ENCODE peak calls at places on chromosomes 7 and 10, in four cellular contexts. One of them, this sample, is unnamed.

GRCh38 chr7:2640858-2641257 is 9.1 kb downstream of the TTYH3 start:
- DNase-seq in endothelial cell of umbilical vein: no peak
- DNase-seq in HepG2: no peak
- DNase-seq in A549: no peak
- DNase-seq in this sample: no peak

GRCh38 chr10:78657622-78658165 is 411.1 kb upstream of the ZMIZ1 start:
- DNase-seq in A549: peak
- DNase-seq in endothelial cell of umbilical vein: peak
- DNase-seq in HepG2: peak
- DNase-seq in this sample: peak

GRCh38 chr7:34747842-34748241 is 89.8 kb downstream of the NPSR1 start:
- DNase-seq in endothelial cell of umbilical vein: no peak
- DNase-seq in A549: no peak
- DNase-seq in HepG2: no peak
- DNase-seq in this sample: no peak

GRCh38 chr7:75957021-75957736 is 37.2 kb downstream of the TMEM120A start:
- DNase-seq in HepG2: peak
- DNase-seq in A549: peak
- DNase-seq in endothelial cell of umbilical vein: no peak
- DNase-seq in this sample: no peak

GRCh38 chr10:122703483-122704448 is 4.1 kb upstream of the C10orf120 start:
- DNase-seq in endothelial cell of umbilical vein: peak
- DNase-seq in A549: peak
- DNase-seq in HepG2: peak
- DNase-seq in this sample: peak

GRCh38 chr10:93498196-93498595 is 1.8 kb downstream of the CEP55 start:
- DNase-seq in endothelial cell of umbilical vein: peak
- DNase-seq in HepG2: no peak
- DNase-seq in A549: no peak
- DNase-seq in this sample: no peak

GRCh38 chr7:117124585-117125220 is 171.4 kb downstream of the ST7 start:
- DNase-seq in HepG2: peak
- DNase-seq in A549: peak
- DNase-seq in endothelial cell of umbilical vein: peak
- DNase-seq in this sample: peak

GRCh38 chr10:116287906-116288501 is 15.0 kb upstream of the GFRA1 start:
- DNase-seq in endothelial cell of umbilical vein: peak
- DNase-seq in HepG2: peak
- DNase-seq in A549: peak
- DNase-seq in this sample: peak

GRCh38 chr7:157522189-157522588 is 185.4 kb downstream of the DNAJB6 start:
- DNase-seq in A549: no peak
- DNase-seq in endothelial cell of umbilical vein: no peak
- DNase-seq in HepG2: no peak
- DNase-seq in this sample: no peak

GRCh38 chr10:93616844-93617360 is 4.6 kb downstream of the PDE6C start:
- DNase-seq in HepG2: no peak
- DNase-seq in endothelial cell of umbilical vein: no peak
- DNase-seq in A549: no peak
- DNase-seq in this sample: peak

GRCh38 chr10:5488272-5489161 is 10.9 kb downstream of the CALML5 start:
- DNase-seq in HepG2: no peak
- DNase-seq in A549: no peak
- DNase-seq in endothelial cell of umbilical vein: no peak
- DNase-seq in this sample: no peak

GRCh38 chr10:73828166-73828565 is 16.8 kb upstream of the NDST2 start:
- DNase-seq in A549: no peak
- DNase-seq in HepG2: no peak
- DNase-seq in endothelial cell of umbilical vein: no peak
- DNase-seq in this sample: no peak

GRCh38 chr10:128036011-128036615 is 90.1 kb downstream of the MKI67 start:
- DNase-seq in A549: no peak
- DNase-seq in HepG2: no peak
- DNase-seq in endothelial cell of umbilical vein: no peak
- DNase-seq in this sample: no peak

GRCh38 chr7:94580601-94581000 is 71.0 kb downstream of the CASD1 start:
- DNase-seq in endothelial cell of umbilical vein: no peak
- DNase-seq in A549: peak
- DNase-seq in HepG2: peak
- DNase-seq in this sample: no peak

GRCh38 chr7:81583882-81584533 is 185.8 kb downstream of the HGF start:
- DNase-seq in A549: no peak
- DNase-seq in HepG2: no peak
- DNase-seq in endothelial cell of umbilical vein: no peak
- DNase-seq in this sample: peak

GRCh38 chr7:69060516-69060915 is 537.8 kb upstream of the AUTS2 start:
- DNase-seq in A549: no peak
- DNase-seq in HepG2: no peak
- DNase-seq in endothelial cell of umbilical vein: no peak
- DNase-seq in this sample: no peak

GRCh38 chr10:133459454-133460207 is 5.9 kb downstream of the SCART1 start:
- DNase-seq in HepG2: no peak
- DNase-seq in A549: no peak
- DNase-seq in endothelial cell of umbilical vein: no peak
- DNase-seq in this sample: no peak

GRCh38 chr7:34850681-34851080 is 186.6 kb downstream of the DPY19L1 start:
- DNase-seq in HepG2: no peak
- DNase-seq in endothelial cell of umbilical vein: peak
- DNase-seq in A549: no peak
- DNase-seq in this sample: no peak

GRCh38 chr10:43024524-43024923 is 52.3 kb upstream of the RET start:
- DNase-seq in A549: no peak
- DNase-seq in HepG2: no peak
- DNase-seq in endothelial cell of umbilical vein: no peak
- DNase-seq in this sample: no peak

GRCh38 chr7:24966802-24967201 is 13.2 kb downstream of the OSBPL3 start:
- DNase-seq in endothelial cell of umbilical vein: no peak
- DNase-seq in HepG2: no peak
- DNase-seq in A549: no peak
- DNase-seq in this sample: no peak

GRCh38 chr7:151837285-151838042 is 39.5 kb downstream of the PRKAG2 start:
- DNase-seq in HepG2: no peak
- DNase-seq in A549: no peak
- DNase-seq in endothelial cell of umbilical vein: no peak
- DNase-seq in this sample: no peak

GRCh38 chr10:110212119-110213006 is 5.0 kb downstream of the MXI1 start:
- DNase-seq in A549: no peak
- DNase-seq in endothelial cell of umbilical vein: no peak
- DNase-seq in HepG2: no peak
- DNase-seq in this sample: peak

GRCh38 chr7:30996261-30996660 is 32.5 kb downstream of the GHRHR start:
- DNase-seq in A549: no peak
- DNase-seq in endothelial cell of umbilical vein: no peak
- DNase-seq in HepG2: no peak
- DNase-seq in this sample: peak

GRCh38 chr10:35092851-35093250 is 2.7 kb upstream of the CUL2 start:
- DNase-seq in A549: peak
- DNase-seq in endothelial cell of umbilical vein: no peak
- DNase-seq in HepG2: no peak
- DNase-seq in this sample: peak

GRCh38 chr10:8396675-8397074 is 342.2 kb downstream of the GATA3 start:
- DNase-seq in A549: peak
- DNase-seq in HepG2: no peak
- DNase-seq in endothelial cell of umbilical vein: no peak
- DNase-seq in this sample: no peak

GRCh38 chr10:33937987-33938386 is 603.5 kb upstream of the NRP1 start:
- DNase-seq in endothelial cell of umbilical vein: no peak
- DNase-seq in HepG2: no peak
- DNase-seq in A549: no peak
- DNase-seq in this sample: no peak

GRCh38 chr7:30226593-30227268 is 57.7 kb upstream of the ZNRF2 start:
- DNase-seq in A549: peak
- DNase-seq in endothelial cell of umbilical vein: no peak
- DNase-seq in HepG2: peak
- DNase-seq in this sample: no peak

GRCh38 chr7:99366646-99367045 is 7.9 kb upstream of the ARPC1B start:
- DNase-seq in HepG2: no peak
- DNase-seq in A549: no peak
- DNase-seq in endothelial cell of umbilical vein: no peak
- DNase-seq in this sample: no peak

GRCh38 chr10:131818510-131819234 is 82.1 kb upstream of the PPP2R2D start:
- DNase-seq in endothelial cell of umbilical vein: no peak
- DNase-seq in A549: no peak
- DNase-seq in HepG2: no peak
- DNase-seq in this sample: no peak

GRCh38 chr10:121024905-121025584 is 173.9 kb downstream of the WDR11 start:
- DNase-seq in endothelial cell of umbilical vein: no peak
- DNase-seq in HepG2: no peak
- DNase-seq in A549: no peak
- DNase-seq in this sample: peak

GRCh38 chr7:95434501-95435421 is at the start of gene PON2:
- DNase-seq in HepG2: peak
- DNase-seq in A549: peak
- DNase-seq in endothelial cell of umbilical vein: peak
- DNase-seq in this sample: peak

GRCh38 chr10:131126321-131127121 is 185.0 kb downstream of the TCERG1L start:
- DNase-seq in A549: no peak
- DNase-seq in endothelial cell of umbilical vein: no peak
- DNase-seq in HepG2: no peak
- DNase-seq in this sample: no peak

GRCh38 chr10:121409466-121410104 is 188.7 kb downstream of the FGFR2 start:
- DNase-seq in A549: no peak
- DNase-seq in HepG2: no peak
- DNase-seq in endothelial cell of umbilical vein: no peak
- DNase-seq in this sample: no peak

GRCh38 chr10:72423426-72423825 is 68.7 kb upstream of the DNAJB12 start:
- DNase-seq in HepG2: no peak
- DNase-seq in endothelial cell of umbilical vein: no peak
- DNase-seq in A549: no peak
- DNase-seq in this sample: no peak

GRCh38 chr7:75888464-75889222 is 9.8 kb downstream of the RHBDD2 start:
- DNase-seq in A549: no peak
- DNase-seq in HepG2: no peak
- DNase-seq in endothelial cell of umbilical vein: no peak
- DNase-seq in this sample: no peak

GRCh38 chr10:10872706-10873276 is 144.9 kb upstream of the CELF2 start:
- DNase-seq in HepG2: no peak
- DNase-seq in A549: no peak
- DNase-seq in endothelial cell of umbilical vein: no peak
- DNase-seq in this sample: no peak

GRCh38 chr7:42231043-42231442 is 6.0 kb downstream of the GLI3 start:
- DNase-seq in HepG2: no peak
- DNase-seq in A549: no peak
- DNase-seq in endothelial cell of umbilical vein: no peak
- DNase-seq in this sample: no peak

GRCh38 chr7:42227931-42228591 is 8.9 kb downstream of the GLI3 start:
- DNase-seq in HepG2: no peak
- DNase-seq in endothelial cell of umbilical vein: peak
- DNase-seq in A549: no peak
- DNase-seq in this sample: no peak

GRCh38 chr7:42226354-42226941 is 10.6 kb downstream of the GLI3 start:
- DNase-seq in endothelial cell of umbilical vein: peak
- DNase-seq in HepG2: no peak
- DNase-seq in A549: no peak
- DNase-seq in this sample: no peak

GRCh38 chr7:42224391-42225003 is 12.5 kb downstream of the GLI3 start:
- DNase-seq in A549: no peak
- DNase-seq in endothelial cell of umbilical vein: no peak
- DNase-seq in HepG2: no peak
- DNase-seq in this sample: no peak

DNA sequence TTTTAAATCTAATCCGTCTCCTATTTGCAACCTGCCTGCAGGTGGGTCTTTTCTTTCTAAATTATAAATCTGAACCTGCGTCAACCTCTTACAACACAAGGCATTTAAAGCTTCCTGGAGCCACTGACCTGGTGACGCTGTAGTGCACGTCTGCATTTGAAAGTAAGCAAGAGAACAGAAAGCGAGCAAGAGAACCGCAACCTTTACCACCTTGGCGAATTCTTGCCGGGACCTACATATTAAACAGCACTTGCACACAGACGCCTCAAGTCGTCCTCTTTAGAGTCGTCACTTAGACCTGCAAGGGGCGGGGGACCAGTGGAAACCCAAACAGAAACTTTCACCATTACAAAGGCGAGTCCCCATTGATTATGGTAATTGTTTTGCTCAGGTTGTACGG is 9.5 kb downstream of the GLI3 start:
- DNase-seq in HepG2: no peak
- DNase-seq in A549: no peak
- DNase-seq in endothelial cell of umbilical vein: no peak
- DNase-seq in this sample: no peak
- TF ChIP-seq MYC in HepG2: no peak
- TF ChIP-seq MYC in A549: no peak
- TF ChIP-seq MYC in endothelial cell of umbilical vein: no peak
- TF ChIP-seq MYC in this sample: no peak

GRCh38 chr7:97442-97841 is 94.9 kb upstream of the FAM20C start:
- DNase-seq in A549: no peak
- DNase-seq in endothelial cell of umbilical vein: no peak
- DNase-seq in HepG2: no peak
- DNase-seq in this sample: no peak
- TF ChIP-seq MYC in A549: no peak
- TF ChIP-seq MYC in endothelial cell of umbilical vein: no peak
- TF ChIP-seq MYC in HepG2: no peak
- TF ChIP-seq MYC in this sample: no peak

GRCh38 chr7:128353189-128353588 is 8.3 kb downstream of the PRRT4 start:
- DNase-seq in HepG2: no peak
- DNase-seq in endothelial cell of umbilical vein: no peak
- DNase-seq in A549: no peak
- DNase-seq in this sample: no peak

GRCh38 chr7:128351296-128352123 is 7.8 kb upstream of the RBM28 start:
- DNase-seq in HepG2: no peak
- DNase-seq in endothelial cell of umbilical vein: no peak
- DNase-seq in A549: no peak
- DNase-seq in this sample: no peak

GRCh38 chr7:128352138-128352537 is 8.4 kb upstream of the RBM28 start:
- DNase-seq in HepG2: peak
- DNase-seq in endothelial cell of umbilical vein: peak
- DNase-seq in A549: peak
- DNase-seq in this sample: no peak

GRCh38 chr7:128352636-128353035 is 8.9 kb downstream of the PRRT4 start:
- DNase-seq in endothelial cell of umbilical vein: no peak
- DNase-seq in A549: no peak
- DNase-seq in HepG2: no peak
- DNase-seq in this sample: no peak

DNA sequence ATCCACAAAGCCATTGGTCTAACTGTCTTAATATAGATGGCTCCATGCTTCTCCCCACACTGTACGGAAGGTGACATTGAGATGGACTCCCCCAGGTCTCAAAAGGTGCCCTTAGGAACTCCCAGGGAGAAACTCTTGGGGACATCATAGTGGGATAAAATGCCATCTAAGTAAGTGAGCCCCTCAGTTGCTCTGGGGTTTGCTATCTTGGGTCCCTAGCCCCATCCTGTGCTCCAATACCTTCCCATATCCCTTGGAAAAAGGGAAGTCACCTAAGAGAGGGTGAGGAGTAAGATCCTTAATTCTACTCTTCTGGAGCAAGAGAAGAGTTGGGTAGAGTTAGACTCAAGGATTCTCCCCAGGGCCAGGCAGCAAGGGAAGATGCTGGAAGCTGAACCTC is 7.9 kb downstream of the PRRT4 start:
- DNase-seq in A549: no peak
- DNase-seq in HepG2: no peak
- DNase-seq in endothelial cell of umbilical vein: no peak
- DNase-seq in this sample: no peak
- TF ChIP-seq MYC in A549: no peak
- TF ChIP-seq MYC in HepG2: no peak
- TF ChIP-seq MYC in endothelial cell of umbilical vein: no peak
- TF ChIP-seq MYC in this sample: no peak

GRCh38 chr10:50291261-50291850 is 40.0 kb upstream of the ASAH2 start:
- DNase-seq in A549: no peak
- DNase-seq in endothelial cell of umbilical vein: peak
- DNase-seq in HepG2: no peak
- DNase-seq in this sample: no peak
- TF ChIP-seq MYC in A549: no peak
- TF ChIP-seq MYC in endothelial cell of umbilical vein: no peak
- TF ChIP-seq MYC in HepG2: no peak
- TF ChIP-seq MYC in this sample: no peak